ENCODE peak calls at places on chromosomes 2 and 18, in five cellular contexts. Z is choroid plexus epithelial cell, J is sigmoid colon, N is RWPE1, K is body of pancreas. M is an unnamed sample.

GRCh38 chr2:165205865-165206264 is 2.0 kb upstream of the SCN3A start:
- DNase-seq in Z (no peak), J (no peak), N (no peak), K (no peak), M (no peak)

GRCh38 chr18:43160509-43160908 is 45.0 kb upstream of the RIT2 start:
- DNase-seq in Z (peak), J (no peak), N (no peak), K (no peak), M (no peak)

GRCh38 chr2:63976125-63976510 is 43.1 kb downstream of the VPS54 start:
- DNase-seq in Z (no peak), J (no peak), N (no peak), K (no peak), M (no peak)

GRCh38 chr2:28766070-28766469 is 14.4 kb downstream of the PPP1CB start:
- DNase-seq in Z (no peak), J (no peak), N (no peak), K (no peak), M (no peak)

GRCh38 chr2:207481924-207482323 is 47.8 kb upstream of the CREB1 start:
- DNase-seq in Z (no peak), J (no peak), N (no peak), K (peak), M (no peak)

GRCh38 chr2:205776139-205776538 is 93.8 kb downstream of the NRP2 start:
- DNase-seq in Z (peak), J (no peak), N (no peak), K (peak), M (no peak)

GRCh38 chr2:138267161-138267901 is 234.2 kb upstream of the SPOPL start:
- DNase-seq in Z (peak), J (no peak), N (peak), K (no peak), M (no peak)

GRCh38 chr2:99488587-99488998 is 1.2 kb downstream of the REV1 start:
- DNase-seq in Z (peak), J (no peak), N (peak), K (no peak), M (no peak)

GRCh38 chr2:133490412-133490958 is 77.8 kb downstream of the NCKAP5 start:
- DNase-seq in Z (no peak), J (no peak), N (no peak), K (no peak), M (no peak)

GRCh38 chr2:54680397-54681032 is 42.9 kb upstream of the EML6 start:
- DNase-seq in Z (no peak), J (no peak), N (no peak), K (no peak), M (no peak)

GRCh38 chr2:69177785-69178636 is 165.0 kb downstream of the ANTXR1 start:
- DNase-seq in Z (peak), J (peak), N (peak), K (peak), M (peak)

GRCh38 chr2:165877565-165878550 is 75.7 kb downstream of the TTC21B start:
- DNase-seq in Z (peak), J (no peak), N (no peak), K (no peak), M (peak)

GRCh38 chr2:228164718-228165117 is 16.8 kb downstream of the SPHKAP start:
- DNase-seq in Z (no peak), J (no peak), N (no peak), K (no peak), M (no peak)

GRCh38 chr2:61834893-61835292 is 19.0 kb downstream of the FAM161A start:
- DNase-seq in Z (peak), J (no peak), N (peak), K (no peak), M (no peak)

GRCh38 chr2:232770207-232770606 is 6.2 kb downstream of the KCNJ13 start:
- DNase-seq in Z (peak), J (no peak), N (no peak), K (no peak), M (no peak)

DNA sequence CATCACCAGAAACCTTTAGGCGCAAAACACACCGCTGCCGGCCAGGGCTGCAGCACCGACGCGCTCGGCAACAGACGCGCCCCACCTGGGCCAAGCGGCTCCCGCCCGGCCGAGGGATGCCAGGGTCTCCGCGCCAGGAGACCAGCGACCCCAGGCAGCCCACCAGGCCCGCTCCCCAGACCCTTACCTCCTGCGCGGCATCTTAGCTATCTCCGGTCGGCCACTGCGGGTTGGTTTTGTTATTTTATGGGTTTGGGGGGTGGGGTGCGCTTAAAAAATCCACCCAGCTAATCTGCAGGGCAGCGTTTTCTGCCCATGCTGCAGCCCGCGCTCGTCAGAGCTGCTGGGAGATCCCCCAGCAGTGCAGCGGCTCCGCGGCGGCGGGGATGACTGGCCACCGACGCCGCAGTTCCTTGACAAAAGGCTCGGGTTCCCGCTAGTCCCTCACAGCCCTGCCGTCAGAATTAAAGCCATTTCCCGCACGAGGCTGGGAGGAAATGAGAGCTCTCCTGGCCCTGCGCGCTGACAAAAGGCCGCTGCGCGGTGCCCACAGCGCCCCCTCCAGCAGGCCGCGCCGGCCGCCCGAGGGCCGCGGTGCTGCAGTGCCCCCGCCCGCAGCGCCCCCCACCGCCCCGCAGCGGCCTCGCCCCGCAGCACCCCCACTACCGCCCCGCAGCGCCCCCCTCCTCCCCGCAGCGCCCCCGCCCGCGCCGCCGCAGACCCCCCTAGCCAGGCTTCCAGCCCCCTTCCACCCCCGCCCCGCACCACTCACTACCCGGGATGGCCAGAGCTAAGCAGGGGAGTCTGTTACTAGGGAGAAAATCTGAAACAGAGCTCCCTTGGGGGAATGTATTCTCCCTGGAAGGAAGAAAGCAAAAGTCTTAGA is at the start of gene ADD2:
- DNase-seq in Z (no peak), J (no peak), N (peak), K (peak), M (no peak)
- TF ChIP-seq CTCF in Z (no peak), J (no peak), N (no peak), K (peak), M (no peak)

GRCh38 chr2:30425326-30425725 is 21.7 kb upstream of the LCLAT1 start:
- DNase-seq in Z (no peak), J (no peak), N (no peak), K (no peak), M (no peak)

GRCh38 chr2:30421551-30422436 is 25.3 kb upstream of the LCLAT1 start:
- DNase-seq in Z (peak), J (no peak), N (no peak), K (no peak), M (peak)

GRCh38 chr2:30422437-30422805 is 24.6 kb upstream of the LCLAT1 start:
- DNase-seq in Z (no peak), J (no peak), N (no peak), K (no peak), M (no peak)

GRCh38 chr2:30421026-30421425 is 26.0 kb upstream of the LCLAT1 start:
- DNase-seq in Z (no peak), J (no peak), N (no peak), K (no peak), M (no peak)

DNA sequence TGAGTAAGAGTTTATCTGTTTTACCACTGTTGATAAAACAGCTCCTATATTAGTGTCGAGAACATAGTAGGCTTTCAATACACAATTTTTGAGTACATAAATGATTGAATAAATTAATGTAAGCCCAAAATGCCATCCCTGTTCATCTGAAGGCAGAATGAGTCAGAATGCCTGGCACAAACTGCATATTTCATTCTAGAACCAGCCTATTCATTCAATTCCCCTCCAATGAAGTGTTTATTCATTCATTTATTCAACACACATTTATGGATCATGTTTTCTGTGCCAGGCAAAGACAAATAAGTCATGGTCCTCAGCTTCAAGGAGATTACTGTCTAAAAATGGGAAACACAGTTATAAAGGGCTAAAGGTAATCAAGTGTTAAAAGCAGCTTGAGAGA is 22.8 kb upstream of the LCLAT1 start:
- DNase-seq in Z (no peak), J (no peak), N (no peak), K (no peak), M (no peak)
- TF ChIP-seq CTCF in Z (no peak), J (no peak), N (no peak), K (no peak), M (no peak)

GRCh38 chr2:134790487-134790886 is 47.9 kb upstream of the ACMSD start:
- DNase-seq in Z (no peak), J (no peak), N (no peak), K (no peak), M (no peak)
- TF ChIP-seq CTCF in Z (no peak), J (no peak), N (no peak), K (no peak), M (no peak)

GRCh38 chr18:48317781-48318381 is 91.3 kb downstream of the ZBTB7C start:
- DNase-seq in Z (no peak), J (no peak), N (no peak), K (no peak), M (no peak)
- TF ChIP-seq CTCF in Z (peak), J (no peak), N (no peak), K (no peak), M (no peak)

GRCh38 chr2:45706028-45706427 is 54.6 kb downstream of the PRKCE start:
- DNase-seq in Z (peak), J (no peak), N (no peak), K (no peak), M (no peak)
- TF ChIP-seq CTCF in Z (no peak), J (no peak), N (no peak), K (no peak), M (no peak)

GRCh38 chr2:73842739-73843019 is 13.9 kb downstream of the STAMBP start:
- DNase-seq in Z (no peak), J (no peak), N (no peak), K (no peak), M (no peak)
- TF ChIP-seq CTCF in Z (no peak), J (no peak), N (no peak), K (no peak), M (no peak)

DNA sequence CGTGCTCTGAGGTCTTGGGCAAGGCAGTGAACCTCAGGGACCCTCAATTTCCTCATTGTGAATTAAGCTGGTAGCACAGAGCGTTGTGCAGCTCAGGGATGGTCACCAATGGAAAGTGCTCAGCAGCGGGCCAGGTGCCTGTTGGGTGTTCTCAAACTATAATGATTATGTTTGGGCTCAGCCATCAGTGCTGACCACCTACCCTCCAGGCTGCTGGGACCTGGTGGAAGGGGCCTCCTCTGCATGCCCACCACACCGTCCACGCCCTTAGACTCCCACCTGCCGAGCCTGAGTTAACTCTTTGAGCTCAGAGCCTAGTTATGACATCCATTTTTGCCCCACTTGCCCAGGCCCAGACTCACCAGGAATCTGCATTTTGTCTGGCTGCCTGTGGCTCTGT is 35.0 kb downstream of the GLI2 start:
- DNase-seq in Z (no peak), J (peak), N (no peak), K (no peak), M (no peak)
- TF ChIP-seq CTCF in Z (no peak), J (no peak), N (no peak), K (no peak), M (no peak)

DNA sequence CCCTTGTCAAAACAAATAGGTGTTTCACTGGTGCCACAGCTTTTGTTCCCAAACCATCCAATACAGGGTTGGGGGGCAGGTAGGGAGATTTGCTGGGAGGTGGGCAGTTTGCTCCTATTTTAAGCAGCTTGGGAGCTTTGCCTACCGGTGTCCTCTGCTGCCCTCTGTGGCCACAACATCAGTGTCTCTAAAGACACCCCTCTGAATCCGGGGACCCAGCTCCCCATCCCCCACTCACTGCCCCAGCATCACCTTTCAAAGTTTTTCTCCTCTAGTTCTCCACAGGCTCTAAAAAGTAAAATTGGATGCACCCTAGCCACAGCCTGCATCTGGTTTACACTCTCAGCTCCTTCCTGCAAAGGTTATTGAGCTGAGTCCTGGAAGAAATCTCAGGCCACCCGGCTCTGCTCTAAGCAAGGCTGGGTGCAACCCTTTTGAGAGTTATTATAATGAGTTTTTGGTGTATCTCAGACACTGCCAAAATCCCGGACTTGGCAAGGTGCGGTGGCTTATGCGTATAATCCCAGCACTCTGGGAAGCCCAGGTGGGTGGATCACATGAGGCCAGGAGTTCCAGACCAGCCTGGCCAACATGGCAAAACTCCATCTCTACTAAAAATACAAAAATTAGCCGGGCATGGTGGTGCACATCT is 2.9 kb upstream of the EPAS1 start:
- DNase-seq in Z (no peak), J (no peak), N (peak), K (no peak), M (no peak)
- TF ChIP-seq CTCF in Z (peak), J (no peak), N (peak), K (peak), M (peak)

DNA sequence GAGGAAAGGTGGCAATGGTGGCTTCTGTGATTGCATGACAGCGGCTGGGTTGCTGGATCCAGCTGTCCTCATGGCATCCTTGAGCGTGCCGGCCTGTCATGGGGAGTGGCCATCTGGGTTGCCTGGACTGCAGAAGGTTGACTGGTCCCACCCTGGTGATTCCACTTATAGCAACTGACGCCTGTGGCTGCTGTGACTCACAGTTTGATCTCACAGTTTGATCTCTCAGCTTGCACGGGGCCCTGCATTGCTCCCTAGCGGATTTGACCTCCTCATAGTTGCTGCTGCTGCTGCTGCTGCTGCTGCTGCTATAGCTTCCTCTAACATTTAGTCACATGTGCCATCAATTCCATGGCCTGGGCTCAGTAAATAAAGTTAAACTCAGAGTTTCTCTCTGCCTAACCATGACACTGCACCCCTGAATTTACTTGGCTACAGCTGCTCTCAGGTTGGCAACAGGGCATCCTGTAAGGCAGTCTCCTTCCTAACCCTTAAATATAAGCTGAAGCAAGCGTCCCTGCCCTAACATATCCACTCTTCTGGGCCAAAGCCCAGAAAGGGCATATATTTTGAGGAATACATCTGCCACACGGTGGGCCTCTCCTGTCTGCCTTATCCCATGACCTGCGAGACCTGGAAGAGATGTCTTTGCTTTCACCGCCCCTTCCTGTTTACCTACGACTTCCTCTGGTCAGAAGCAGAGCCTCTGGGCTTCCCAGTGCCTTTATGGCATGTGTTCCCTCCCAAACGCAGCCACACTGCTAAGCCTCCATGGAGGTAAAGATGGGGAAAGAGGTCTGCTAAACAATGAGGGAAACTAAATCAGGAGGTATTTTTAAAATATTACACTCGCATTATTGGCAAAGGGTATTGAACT is 37.8 kb upstream of the CCDC150 start:
- DNase-seq in Z (peak), J (peak), N (peak), K (peak), M (peak)
- TF ChIP-seq CTCF in Z (peak), J (no peak), N (no peak), K (no peak), M (no peak)